ENCODE peak calls at places on chromosomes 7 and 10, in ten cellular contexts. D is fibroblast of gingiva; X is GM19239; Q is lower lobe of right lung; Y is mucosa of gallbladder; J is tibial artery; C is CD14-positive monocyte; R is effector memory CD4-positive, alpha-beta T cell; H is GM18507; W is activated CD4-positive, alpha-beta T cell treated with anti-CD3 and anti-CD28 coated beads for 48 hours. M is an unnamed sample.

GRCh38 chr10:56090914-56091540 is 270.0 kb downstream of the ZWINT start:
- DNase-seq in Y (no peak), Q (no peak), H (no peak), R (no peak), X (no peak), J (no peak), W (no peak), D (no peak), C (no peak), M (no peak)

GRCh38 chr7:73606801-73607691 is 17.3 kb downstream of the MLXIPL start:
- DNase-seq in C (no peak), X (peak; percentile 89), D (no peak), Q (peak; percentile 72), R (peak; percentile 53), W (peak; percentile 75), Y (no peak), J (no peak), H (peak; percentile 68), M (peak; percentile 66)

GRCh38 chr10:130470973-130471372 is 334.8 kb downstream of the GLRX3 start:
- DNase-seq in C (no peak), H (no peak), X (no peak), Y (no peak), R (no peak), J (no peak), W (no peak), Q (no peak), D (no peak), M (no peak)

GRCh38 chr7:5414876-5415275 is 8.8 kb downstream of the TNRC18 start:
- DNase-seq in H (no peak), X (no peak), R (no peak), Y (no peak), W (no peak), J (no peak), C (no peak), Q (no peak), D (no peak), M (no peak)

GRCh38 chr10:43254199-43254730 is 12.6 kb downstream of the RASGEF1A start:
- DNase-seq in H (peak; percentile 45), Y (no peak), C (no peak), Q (peak; percentile 46), J (no peak), X (peak; percentile 5), D (no peak), R (no peak), W (no peak), M (peak; percentile 6)

GRCh38 chr10:51708609-51709008 is 9.2 kb upstream of the CSTF2T start:
- DNase-seq in H (no peak), W (no peak), J (no peak), X (no peak), Y (no peak), C (no peak), R (no peak), D (no peak), Q (no peak), M (no peak)

GRCh38 chr7:11707606-11708193 is 124.3 kb downstream of the THSD7A start:
- DNase-seq in Y (no peak), R (no peak), W (no peak), X (no peak), D (no peak), Q (no peak), J (no peak), C (no peak), H (no peak), M (no peak)

GRCh38 chr10:49560526-49560925 is 21.6 kb upstream of the ERCC6 start:
- DNase-seq in J (no peak), H (no peak), Y (no peak), R (no peak), C (no peak), X (no peak), W (no peak), Q (no peak), D (no peak), M (no peak)

GRCh38 chr7:147510913-147511312 is 1079.7 kb upstream of the C7orf33 start:
- DNase-seq in X (no peak), W (no peak), D (no peak), Q (no peak), R (no peak), H (no peak), Y (no peak), J (no peak), C (no peak), M (no peak)

GRCh38 chr7:518630-519428 is 817 bp downstream of the PDGFA start:
- DNase-seq in W (peak; percentile 61), C (no peak), X (peak; percentile 59), D (peak; percentile 78), H (no peak), Y (peak; percentile 85), R (no peak), J (peak; percentile 80), Q (peak; percentile 87), M (peak; percentile 88)

GRCh38 chr10:77501152-77501845 is 136.3 kb downstream of the KCNMA1 start:
- DNase-seq in X (no peak), D (peak; percentile 75), J (peak; percentile 44), Q (no peak), H (no peak), R (no peak), W (no peak), Y (no peak), C (no peak), M (peak; percentile 36)

GRCh38 chr10:109593686-109594085 is 329.6 kb downstream of the XPNPEP1 start:
- DNase-seq in W (no peak), D (no peak), R (no peak), Y (no peak), X (no peak), J (no peak), C (no peak), H (no peak), Q (no peak), M (no peak)

GRCh38 chr7:36153571-36154097 is 580 bp downstream of the EEPD1 start:
- DNase-seq in C (no peak), D (no peak), X (no peak), W (peak; percentile 23), J (peak; percentile 38), R (no peak), H (no peak), Y (peak; percentile 34), Q (peak; percentile 76), M (no peak)

GRCh38 chr10:113493195-113493594 is 59.7 kb upstream of the HABP2 start:
- DNase-seq in Q (no peak), D (no peak), W (no peak), C (no peak), H (no peak), R (no peak), Y (no peak), J (peak; percentile 38), X (no peak), M (no peak)

GRCh38 chr7:16423761-16424160 is 2.4 kb upstream of the CRPPA start:
- DNase-seq in X (no peak), R (no peak), H (no peak), W (no peak), Y (no peak), C (no peak), Q (no peak), J (no peak), D (peak; percentile 87), M (no peak)

GRCh38 chr7:30148951-30149459 is 14.2 kb downstream of the MTURN start:
- DNase-seq in H (no peak), W (peak; percentile 29), X (no peak), J (no peak), Q (peak; percentile 84), D (no peak), R (no peak), C (peak; percentile 57), Y (no peak), M (no peak)

GRCh38 chr7:137081694-137082093 is 213.2 kb downstream of the CHRM2 start:
- DNase-seq in R (no peak), W (no peak), J (peak; percentile 78), H (no peak), C (no peak), X (no peak), D (peak; percentile 98), Q (no peak), Y (peak; percentile 65), M (peak; percentile 56)

GRCh38 chr7:157662110-157662791 is 325.4 kb downstream of the DNAJB6 start:
- DNase-seq in C (peak; percentile 38), H (no peak), Y (no peak), J (no peak), D (no peak), W (no peak), X (no peak), R (no peak), Q (no peak), M (no peak)

M was measured in left colon.